ENCODE peak calls at places on chromosome 2, in four cellular contexts. One of them, this sample, is unnamed.

GRCh38 chr2:101238930-101239759 is 13.5 kb upstream of the CNOT11 start:
- DNase-seq in GM12878: no peak
- DNase-seq in HepG2: peak; percentile 99
- DNase-seq in K562: no peak
- DNase-seq in this sample: no peak

GRCh38 chr2:224151161-224151560 is 112.1 kb upstream of the SERPINE2 start:
- DNase-seq in GM12878: no peak
- DNase-seq in K562: no peak
- DNase-seq in HepG2: peak; percentile 75
- DNase-seq in this sample: no peak

GRCh38 chr2:64250751-64251405 is 106.7 kb upstream of the PELI1 start:
- DNase-seq in HepG2: no peak
- DNase-seq in GM12878: no peak
- DNase-seq in K562: no peak
- DNase-seq in this sample: no peak

GRCh38 chr2:127683056-127683455 is 7.7 kb upstream of the LIMS2 start:
- DNase-seq in HepG2: no peak
- DNase-seq in GM12878: no peak
- DNase-seq in K562: no peak
- DNase-seq in this sample: no peak

GRCh38 chr2:197804758-197805597 is 585 bp downstream of the PLCL1 start:
- DNase-seq in HepG2: no peak
- DNase-seq in GM12878: no peak
- DNase-seq in K562: peak; percentile 19
- DNase-seq in this sample: peak; percentile 51

GRCh38 chr2:104863585-104864279 is 9.8 kb downstream of the POU3F3 start:
- DNase-seq in HepG2: no peak
- DNase-seq in K562: no peak
- DNase-seq in GM12878: no peak
- DNase-seq in this sample: peak; percentile 76

GRCh38 chr2:20661981-20662937 is 4.7 kb upstream of the GDF7 start:
- DNase-seq in K562: no peak
- DNase-seq in HepG2: no peak
- DNase-seq in GM12878: no peak
- DNase-seq in this sample: no peak

GRCh38 chr2:144376475-144376874 is 143.4 kb downstream of the ZEB2 start:
- DNase-seq in K562: no peak
- DNase-seq in GM12878: no peak
- DNase-seq in HepG2: no peak
- DNase-seq in this sample: no peak

GRCh38 chr2:48707466-48707865 is 48.1 kb downstream of the LHCGR start:
- DNase-seq in K562: no peak
- DNase-seq in GM12878: no peak
- DNase-seq in HepG2: peak; percentile 14
- DNase-seq in this sample: no peak

GRCh38 chr2:12556762-12557161 is 160.0 kb upstream of the TRIB2 start:
- DNase-seq in GM12878: no peak
- DNase-seq in K562: peak; percentile 35
- DNase-seq in HepG2: no peak
- DNase-seq in this sample: no peak

GRCh38 chr2:28201711-28202180 is 190.9 kb upstream of the FOSL2 start:
- DNase-seq in K562: no peak
- DNase-seq in HepG2: no peak
- DNase-seq in GM12878: no peak
- DNase-seq in this sample: no peak

GRCh38 chr2:230317366-230317765 is 9.6 kb upstream of the SP140L start:
- DNase-seq in K562: no peak
- DNase-seq in GM12878: no peak
- DNase-seq in HepG2: no peak
- DNase-seq in this sample: no peak

GRCh38 chr2:230307485-230307884 is 19.5 kb upstream of the SP140L start:
- DNase-seq in GM12878: no peak
- DNase-seq in K562: no peak
- DNase-seq in HepG2: no peak
- DNase-seq in this sample: no peak

GRCh38 chr2:230308402-230309000 is 18.5 kb upstream of the SP140L start:
- DNase-seq in HepG2: no peak
- DNase-seq in K562: no peak
- DNase-seq in GM12878: no peak
- DNase-seq in this sample: no peak

GRCh38 chr2:230318190-230319121 is 8.5 kb upstream of the SP140L start:
- DNase-seq in K562: no peak
- DNase-seq in GM12878: peak; percentile 26
- DNase-seq in HepG2: no peak
- DNase-seq in this sample: no peak

GRCh38 chr2:230312638-230313037 is 14.4 kb upstream of the SP140L start:
- DNase-seq in GM12878: no peak
- DNase-seq in HepG2: no peak
- DNase-seq in K562: no peak
- DNase-seq in this sample: no peak
- TF ChIP-seq CBX5 in GM12878: no peak
- TF ChIP-seq CBX5 in HepG2: no peak
- TF ChIP-seq CBX5 in K562: no peak
- TF ChIP-seq CBX5 in this sample: no peak

GRCh38 chr2:231887756-231888155 is 38.4 kb downstream of the NPPC start:
- DNase-seq in HepG2: no peak
- DNase-seq in GM12878: no peak
- DNase-seq in K562: no peak
- DNase-seq in this sample: no peak
- TF ChIP-seq CEBPB in HepG2: no peak
- TF ChIP-seq CEBPB in GM12878: no peak
- TF ChIP-seq CEBPB in K562: no peak
- TF ChIP-seq CEBPB in this sample: no peak

GRCh38 chr2:55733335-55733734 is 39.7 kb upstream of the PNPT1 start:
- DNase-seq in GM12878: no peak
- DNase-seq in K562: no peak
- DNase-seq in HepG2: no peak
- DNase-seq in this sample: no peak
- TF ChIP-seq CBX5 in GM12878: no peak
- TF ChIP-seq CBX5 in K562: no peak
- TF ChIP-seq CBX5 in HepG2: no peak
- TF ChIP-seq CBX5 in this sample: no peak

GRCh38 chr2:85705680-85706039 is 11.5 kb downstream of the GNLY start:
- DNase-seq in K562: no peak
- DNase-seq in HepG2: peak; percentile 65
- DNase-seq in GM12878: no peak
- DNase-seq in this sample: no peak
- TF ChIP-seq CEBPB in K562: peak; percentile 97
- TF ChIP-seq CEBPB in HepG2: peak; percentile 99
- TF ChIP-seq CEBPB in GM12878: no peak
- TF ChIP-seq CEBPB in this sample: peak; percentile 68

GRCh38 chr2:217366246-217366645 is 506.4 kb upstream of the TNP1 start:
- DNase-seq in HepG2: no peak
- DNase-seq in GM12878: no peak
- DNase-seq in K562: no peak
- DNase-seq in this sample: no peak
- TF ChIP-seq CBX5 in HepG2: no peak
- TF ChIP-seq CBX5 in GM12878: no peak
- TF ChIP-seq CBX5 in K562: no peak
- TF ChIP-seq CBX5 in this sample: no peak

GRCh38 chr2:235050992-235051351 is 99.2 kb downstream of the SH3BP4 start:
- DNase-seq in K562: peak; percentile 7
- DNase-seq in GM12878: no peak
- DNase-seq in HepG2: peak; percentile 46
- DNase-seq in this sample: no peak
- TF ChIP-seq CEBPB in K562: no peak
- TF ChIP-seq CEBPB in GM12878: no peak
- TF ChIP-seq CEBPB in HepG2: no peak
- TF ChIP-seq CEBPB in this sample: no peak

GRCh38 chr2:175918935-175919334 is 83.1 kb downstream of the LNPK start:
- DNase-seq in HepG2: no peak
- DNase-seq in K562: no peak
- DNase-seq in GM12878: no peak
- DNase-seq in this sample: no peak

DNA sequence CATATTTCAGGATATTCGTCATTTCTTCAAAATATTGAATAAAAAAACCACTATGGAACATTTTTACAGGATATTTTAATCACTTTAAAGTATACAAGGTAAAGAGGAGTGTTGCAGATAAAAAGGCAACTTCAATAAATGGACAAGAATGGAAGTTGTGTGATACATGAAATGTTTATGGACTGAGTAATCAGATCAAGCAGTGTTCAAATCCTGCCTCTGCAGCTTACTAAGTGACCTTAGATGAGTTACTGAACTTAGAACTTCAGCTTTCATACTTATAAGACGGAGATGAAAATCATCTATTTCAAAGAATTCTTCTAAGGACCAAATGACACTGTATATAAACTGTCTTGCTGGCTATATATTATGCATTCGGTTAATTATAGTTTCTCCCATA is 87.2 kb downstream of the LNPK start:
- DNase-seq in K562: no peak
- DNase-seq in HepG2: no peak
- DNase-seq in GM12878: no peak
- DNase-seq in this sample: no peak
- TF ChIP-seq CBX5 in K562: no peak
- TF ChIP-seq CBX5 in HepG2: no peak
- TF ChIP-seq CBX5 in GM12878: no peak
- TF ChIP-seq CBX5 in this sample: no peak